ENCODE peak calls at places on chromosomes 13 and 19, in seven cellular contexts. One of them, this sample, is unnamed. For H3K9me3 and H3K4me1, the result is how much of the 10 kb centered on the place peaks cover.

GRCh38 chr19:18377026-18377425 is 8.9 kb upstream of the GDF15 start:
- DNase-seq in tibial nerve: no peak
- DNase-seq in CD4-positive, alpha-beta memory T cell: no peak
- DNase-seq in PC-9: peak
- DNase-seq in aorta: no peak
- DNase-seq in A549: no peak
- DNase-seq in mammary epithelial cell: no peak
- DNase-seq in this sample: no peak

GRCh38 chr13:20254076-20254475 is 22.0 kb upstream of the GJB6 start:
- DNase-seq in tibial nerve: no peak
- DNase-seq in CD4-positive, alpha-beta memory T cell: no peak
- DNase-seq in PC-9: peak
- DNase-seq in aorta: no peak
- DNase-seq in A549: no peak
- DNase-seq in mammary epithelial cell: no peak
- DNase-seq in this sample: no peak

GRCh38 chr19:49430678-49431329 is 5.6 kb downstream of the GFY start:
- DNase-seq in tibial nerve: no peak
- DNase-seq in CD4-positive, alpha-beta memory T cell: no peak
- DNase-seq in PC-9: no peak
- DNase-seq in aorta: no peak
- DNase-seq in A549: no peak
- DNase-seq in mammary epithelial cell: no peak
- DNase-seq in this sample: no peak

GRCh38 chr13:100530645-100531044 is 57.9 kb downstream of the GGACT start:
- DNase-seq in tibial nerve: peak
- DNase-seq in CD4-positive, alpha-beta memory T cell: no peak
- DNase-seq in PC-9: no peak
- DNase-seq in aorta: no peak
- DNase-seq in A549: no peak
- DNase-seq in mammary epithelial cell: no peak
- DNase-seq in this sample: peak

GRCh38 chr19:3360494-3361383 is 5.6 kb upstream of the NFIC start:
- DNase-seq in tibial nerve: no peak
- DNase-seq in CD4-positive, alpha-beta memory T cell: peak
- DNase-seq in PC-9: no peak
- DNase-seq in aorta: peak
- DNase-seq in A549: no peak
- DNase-seq in mammary epithelial cell: no peak
- DNase-seq in this sample: peak

GRCh38 chr13:111388851-111389500 is 68.5 kb downstream of the TEX29 start:
- DNase-seq in tibial nerve: no peak
- DNase-seq in CD4-positive, alpha-beta memory T cell: no peak
- DNase-seq in PC-9: no peak
- DNase-seq in aorta: no peak
- DNase-seq in A549: no peak
- DNase-seq in mammary epithelial cell: no peak
- DNase-seq in this sample: no peak

GRCh38 chr19:37654525-37654832 is 786 bp downstream of the ZFP30 start:
- DNase-seq in tibial nerve: no peak
- DNase-seq in CD4-positive, alpha-beta memory T cell: peak
- DNase-seq in PC-9: no peak
- DNase-seq in aorta: no peak
- DNase-seq in A549: peak
- DNase-seq in mammary epithelial cell: peak
- DNase-seq in this sample: no peak

GRCh38 chr19:35949131-35949530 is 13.0 kb downstream of the LRFN3 start:
- DNase-seq in tibial nerve: no peak
- DNase-seq in CD4-positive, alpha-beta memory T cell: no peak
- DNase-seq in PC-9: no peak
- DNase-seq in aorta: no peak
- DNase-seq in A549: peak
- DNase-seq in mammary epithelial cell: no peak
- DNase-seq in this sample: no peak

GRCh38 chr13:113159701-113160100 is 1.3 kb downstream of the PROZ start:
- DNase-seq in tibial nerve: no peak
- DNase-seq in CD4-positive, alpha-beta memory T cell: no peak
- DNase-seq in PC-9: no peak
- DNase-seq in aorta: no peak
- DNase-seq in A549: no peak
- DNase-seq in mammary epithelial cell: no peak
- DNase-seq in this sample: no peak

GRCh38 chr19:21698215-21698614 is 69.2 kb downstream of the ZNF100 start:
- DNase-seq in tibial nerve: peak
- DNase-seq in CD4-positive, alpha-beta memory T cell: peak
- DNase-seq in PC-9: peak
- DNase-seq in aorta: no peak
- DNase-seq in A549: no peak
- DNase-seq in mammary epithelial cell: peak
- DNase-seq in this sample: no peak

GRCh38 chr19:46147791-46148288 is at the start of gene IGFL2:
- DNase-seq in tibial nerve: no peak
- DNase-seq in CD4-positive, alpha-beta memory T cell: no peak
- DNase-seq in PC-9: no peak
- DNase-seq in aorta: no peak
- DNase-seq in A549: no peak
- DNase-seq in mammary epithelial cell: peak
- DNase-seq in this sample: no peak

GRCh38 chr13:108214511-108215383 is 589 bp downstream of the LIG4 start:
- DNase-seq in tibial nerve: no peak
- DNase-seq in CD4-positive, alpha-beta memory T cell: no peak
- DNase-seq in PC-9: no peak
- DNase-seq in aorta: peak
- DNase-seq in A549: no peak
- DNase-seq in mammary epithelial cell: peak
- DNase-seq in this sample: no peak

GRCh38 chr13:113207890-113208423 is 512 bp downstream of the PCID2 start:
- DNase-seq in tibial nerve: no peak
- DNase-seq in CD4-positive, alpha-beta memory T cell: no peak
- DNase-seq in PC-9: peak
- DNase-seq in aorta: peak
- DNase-seq in A549: no peak
- DNase-seq in mammary epithelial cell: peak
- DNase-seq in this sample: no peak

GRCh38 chr19:1658446-1659433 is 6.3 kb upstream of the TCF3 start:
- DNase-seq in tibial nerve: no peak
- DNase-seq in CD4-positive, alpha-beta memory T cell: no peak
- DNase-seq in PC-9: no peak
- DNase-seq in aorta: no peak
- DNase-seq in A549: no peak
- DNase-seq in mammary epithelial cell: no peak
- DNase-seq in this sample: no peak

GRCh38 chr19:3142292-3142670 is 6.4 kb downstream of the GNA15 start:
- DNase-seq in tibial nerve: no peak
- DNase-seq in CD4-positive, alpha-beta memory T cell: no peak
- DNase-seq in PC-9: peak
- DNase-seq in aorta: no peak
- DNase-seq in A549: peak
- DNase-seq in mammary epithelial cell: peak
- DNase-seq in this sample: no peak

GRCh38 chr19:30227661-30228112 is 144.5 kb upstream of the ZNF536 start:
- DNase-seq in tibial nerve: peak
- DNase-seq in CD4-positive, alpha-beta memory T cell: no peak
- DNase-seq in PC-9: no peak
- DNase-seq in aorta: peak
- DNase-seq in A549: peak
- DNase-seq in mammary epithelial cell: peak
- DNase-seq in this sample: no peak

GRCh38 chr19:55086730-55087541 is 11.3 kb downstream of the EPS8L1 start:
- DNase-seq in tibial nerve: peak
- DNase-seq in CD4-positive, alpha-beta memory T cell: no peak
- DNase-seq in PC-9: peak
- DNase-seq in aorta: peak
- DNase-seq in A549: no peak
- DNase-seq in mammary epithelial cell: no peak
- DNase-seq in this sample: peak

GRCh38 chr13:28636677-28637317 is 22.1 kb upstream of the POMP start:
- DNase-seq in tibial nerve: peak
- DNase-seq in CD4-positive, alpha-beta memory T cell: peak
- DNase-seq in PC-9: peak
- DNase-seq in aorta: no peak
- DNase-seq in A549: peak
- DNase-seq in mammary epithelial cell: peak
- DNase-seq in this sample: peak

GRCh38 chr13:93496985-93497673 is 270.5 kb downstream of the GPC6 start:
- DNase-seq in tibial nerve: no peak
- DNase-seq in CD4-positive, alpha-beta memory T cell: no peak
- DNase-seq in PC-9: no peak
- DNase-seq in aorta: no peak
- DNase-seq in A549: no peak
- DNase-seq in mammary epithelial cell: no peak
- DNase-seq in this sample: no peak

GRCh38 chr13:93767917-93768422 is 541.4 kb downstream of the GPC6 start:
- DNase-seq in tibial nerve: no peak
- DNase-seq in CD4-positive, alpha-beta memory T cell: no peak
- DNase-seq in PC-9: peak
- DNase-seq in aorta: no peak
- DNase-seq in A549: no peak
- DNase-seq in mammary epithelial cell: no peak
- DNase-seq in this sample: no peak

GRCh38 chr13:77918391-77919261 is at the start of gene EDNRB:
- DNase-seq in tibial nerve: peak
- DNase-seq in CD4-positive, alpha-beta memory T cell: no peak
- DNase-seq in PC-9: no peak
- DNase-seq in aorta: peak
- DNase-seq in A549: peak
- DNase-seq in mammary epithelial cell: peak
- DNase-seq in this sample: peak

GRCh38 chr13:72959643-72960042 is 99.2 kb upstream of the KLF5 start:
- DNase-seq in tibial nerve: no peak
- DNase-seq in CD4-positive, alpha-beta memory T cell: no peak
- DNase-seq in PC-9: peak
- DNase-seq in aorta: no peak
- DNase-seq in A549: no peak
- DNase-seq in mammary epithelial cell: peak
- DNase-seq in this sample: no peak

DNA sequence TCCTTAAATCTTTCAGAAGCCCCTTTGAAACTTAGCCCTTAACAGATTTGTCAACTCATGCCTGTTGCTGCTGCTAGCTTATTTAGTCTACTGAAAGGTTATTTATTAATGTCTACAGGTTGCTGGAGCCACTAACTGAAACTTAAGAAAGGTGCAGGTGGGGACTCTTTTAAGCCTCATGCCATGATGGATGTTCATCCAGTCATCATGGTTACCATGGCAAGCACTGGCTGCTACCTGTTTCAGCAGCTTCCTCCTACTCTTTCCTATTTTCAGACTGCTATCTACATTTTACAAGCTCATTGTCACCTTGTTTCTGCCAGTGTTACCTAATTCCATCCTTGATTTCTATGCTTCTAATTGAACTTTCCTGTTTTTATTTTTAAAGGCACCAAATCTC is 27.1 kb downstream of the DGKH start:
- DNase-seq in tibial nerve: no peak
- DNase-seq in CD4-positive, alpha-beta memory T cell: no peak
- DNase-seq in PC-9: no peak
- DNase-seq in aorta: no peak
- DNase-seq in A549: no peak
- DNase-seq in mammary epithelial cell: no peak
- DNase-seq in this sample: no peak
- H3K9me3 ChIP-seq in tibial nerve: under half
- H3K9me3 ChIP-seq in CD4-positive, alpha-beta memory T cell: under half
- H3K9me3 ChIP-seq in PC-9: under half
- H3K9me3 ChIP-seq in aorta: under half
- H3K9me3 ChIP-seq in A549: under half
- H3K9me3 ChIP-seq in mammary epithelial cell: under half
- H3K9me3 ChIP-seq in this sample: under half

DNA sequence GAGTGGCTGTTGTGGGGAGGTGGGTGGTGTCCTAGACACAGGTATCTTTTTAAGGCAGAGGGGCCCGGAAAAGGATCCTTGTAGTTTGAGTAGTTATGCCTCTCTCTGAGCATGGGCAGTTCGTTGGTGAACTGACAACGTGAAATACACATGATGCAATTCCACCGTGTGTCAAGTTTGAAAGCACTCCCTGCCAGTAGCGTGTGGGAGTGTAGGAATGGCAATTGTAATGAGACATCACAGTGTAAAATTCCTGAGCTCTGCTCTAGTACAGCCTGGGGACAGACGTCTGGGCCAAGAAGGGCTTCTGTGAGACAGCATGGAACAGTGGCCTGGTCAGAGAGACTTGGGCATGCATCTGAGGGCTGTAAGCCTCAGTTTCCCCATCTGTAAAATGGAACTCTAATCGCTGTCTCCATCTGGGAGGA is 10.4 kb upstream of the ASF1B start:
- DNase-seq in tibial nerve: no peak
- DNase-seq in CD4-positive, alpha-beta memory T cell: no peak
- DNase-seq in PC-9: no peak
- DNase-seq in aorta: no peak
- DNase-seq in A549: no peak
- DNase-seq in mammary epithelial cell: peak
- DNase-seq in this sample: no peak
- H3K4me1 ChIP-seq in tibial nerve: under half
- H3K4me1 ChIP-seq in CD4-positive, alpha-beta memory T cell: under half
- H3K4me1 ChIP-seq in PC-9: under half
- H3K4me1 ChIP-seq in aorta: under half
- H3K4me1 ChIP-seq in A549: under half
- H3K4me1 ChIP-seq in mammary epithelial cell: under half
- H3K4me1 ChIP-seq in this sample: under half

GRCh38 chr19:33374406-33374703 is 846 bp downstream of the CEBPG start:
- DNase-seq in tibial nerve: no peak
- DNase-seq in CD4-positive, alpha-beta memory T cell: no peak
- DNase-seq in PC-9: no peak
- DNase-seq in aorta: no peak
- DNase-seq in A549: no peak
- DNase-seq in mammary epithelial cell: peak
- DNase-seq in this sample: no peak

GRCh38 chr19:33376423-33376822 is 2.9 kb downstream of the CEBPG start:
- DNase-seq in tibial nerve: peak
- DNase-seq in CD4-positive, alpha-beta memory T cell: no peak
- DNase-seq in PC-9: peak
- DNase-seq in aorta: peak
- DNase-seq in A549: peak
- DNase-seq in mammary epithelial cell: peak
- DNase-seq in this sample: peak

GRCh38 chr19:33375156-33375744 is 1.7 kb downstream of the CEBPG start:
- DNase-seq in tibial nerve: no peak
- DNase-seq in CD4-positive, alpha-beta memory T cell: no peak
- DNase-seq in PC-9: no peak
- DNase-seq in aorta: no peak
- DNase-seq in A549: no peak
- DNase-seq in mammary epithelial cell: no peak
- DNase-seq in this sample: no peak

GRCh38 chr19:33376931-33377557 is 3.5 kb downstream of the CEBPG start:
- DNase-seq in tibial nerve: no peak
- DNase-seq in CD4-positive, alpha-beta memory T cell: no peak
- DNase-seq in PC-9: peak
- DNase-seq in aorta: no peak
- DNase-seq in A549: no peak
- DNase-seq in mammary epithelial cell: peak
- DNase-seq in this sample: no peak

GRCh38 chr19:33375760-33376159 is 2.3 kb downstream of the CEBPG start:
- DNase-seq in tibial nerve: no peak
- DNase-seq in CD4-positive, alpha-beta memory T cell: no peak
- DNase-seq in PC-9: no peak
- DNase-seq in aorta: no peak
- DNase-seq in A549: no peak
- DNase-seq in mammary epithelial cell: peak
- DNase-seq in this sample: no peak
- H3K4me3 ChIP-seq in tibial nerve: no peak
- H3K4me3 ChIP-seq in CD4-positive, alpha-beta memory T cell: no peak
- H3K4me3 ChIP-seq in PC-9: peak
- H3K4me3 ChIP-seq in aorta: no peak
- H3K4me3 ChIP-seq in A549: peak
- H3K4me3 ChIP-seq in mammary epithelial cell: no peak
- H3K4me3 ChIP-seq in this sample: no peak

GRCh38 chr13:98742961-98743360 is 9.5 kb downstream of the SLC15A1 start:
- DNase-seq in tibial nerve: no peak
- DNase-seq in CD4-positive, alpha-beta memory T cell: no peak
- DNase-seq in PC-9: no peak
- DNase-seq in aorta: no peak
- DNase-seq in A549: no peak
- DNase-seq in mammary epithelial cell: no peak
- DNase-seq in this sample: no peak
- H3K9me3 ChIP-seq in tibial nerve: under half
- H3K9me3 ChIP-seq in CD4-positive, alpha-beta memory T cell: under half
- H3K9me3 ChIP-seq in PC-9: under half
- H3K9me3 ChIP-seq in aorta: under half
- H3K9me3 ChIP-seq in A549: under half
- H3K9me3 ChIP-seq in mammary epithelial cell: under half
- H3K9me3 ChIP-seq in this sample: under half